ENCODE peak calls at places on chromosome 6, in four cellular contexts. One of them, this sample, is unnamed.

GRCh38 chr6:118808794-118809668 is 84.9 kb upstream of the ASF1A start:
- DNase-seq in fibroblast of lung: no peak
- DNase-seq in lower lobe of right lung: peak
- DNase-seq in foreskin fibroblast: no peak
- DNase-seq in this sample: no peak

GRCh38 chr6:147095316-147095715 is 108.9 kb upstream of the STXBP5 start:
- DNase-seq in foreskin fibroblast: peak
- DNase-seq in lower lobe of right lung: no peak
- DNase-seq in fibroblast of lung: no peak
- DNase-seq in this sample: no peak

GRCh38 chr6:32945106-32945761 is 4.4 kb upstream of the HLA-DMB start:
- DNase-seq in fibroblast of lung: peak
- DNase-seq in lower lobe of right lung: no peak
- DNase-seq in foreskin fibroblast: no peak
- DNase-seq in this sample: no peak

GRCh38 chr6:143782517-143782916 is 60.6 kb upstream of the LTV1 start:
- DNase-seq in fibroblast of lung: no peak
- DNase-seq in foreskin fibroblast: no peak
- DNase-seq in lower lobe of right lung: no peak
- DNase-seq in this sample: peak

GRCh38 chr6:101018157-101018556 is 137.0 kb upstream of the ASCC3 start:
- DNase-seq in fibroblast of lung: no peak
- DNase-seq in foreskin fibroblast: no peak
- DNase-seq in lower lobe of right lung: no peak
- DNase-seq in this sample: no peak

GRCh38 chr6:63477422-63478040 is 94.7 kb upstream of the LOC128125822 start:
- DNase-seq in fibroblast of lung: no peak
- DNase-seq in lower lobe of right lung: no peak
- DNase-seq in foreskin fibroblast: no peak
- DNase-seq in this sample: no peak

GRCh38 chr6:65110031-65110430 is 597.0 kb downstream of the EYS start:
- DNase-seq in lower lobe of right lung: no peak
- DNase-seq in fibroblast of lung: no peak
- DNase-seq in foreskin fibroblast: no peak
- DNase-seq in this sample: no peak

GRCh38 chr6:138999949-139000725 is 12.1 kb upstream of the REPS1 start:
- DNase-seq in lower lobe of right lung: no peak
- DNase-seq in fibroblast of lung: no peak
- DNase-seq in foreskin fibroblast: no peak
- DNase-seq in this sample: no peak

GRCh38 chr6:77463881-77464867 is 883 bp upstream of the HTR1B start:
- DNase-seq in lower lobe of right lung: peak
- DNase-seq in foreskin fibroblast: peak
- DNase-seq in fibroblast of lung: no peak
- DNase-seq in this sample: no peak

GRCh38 chr6:9620263-9620662 is 794.6 kb downstream of the TFAP2A start:
- DNase-seq in lower lobe of right lung: no peak
- DNase-seq in fibroblast of lung: peak
- DNase-seq in foreskin fibroblast: no peak
- DNase-seq in this sample: no peak

GRCh38 chr6:69706724-69707123 is 90.1 kb downstream of the LMBRD1 start:
- DNase-seq in lower lobe of right lung: no peak
- DNase-seq in fibroblast of lung: no peak
- DNase-seq in foreskin fibroblast: no peak
- DNase-seq in this sample: no peak

GRCh38 chr6:108497883-108498282 is 62.8 kb upstream of the FOXO3 start:
- DNase-seq in fibroblast of lung: peak
- DNase-seq in foreskin fibroblast: no peak
- DNase-seq in lower lobe of right lung: no peak
- DNase-seq in this sample: no peak

GRCh38 chr6:136822051-136822378 is 377 bp upstream of the PEX7 start:
- DNase-seq in lower lobe of right lung: peak
- DNase-seq in fibroblast of lung: peak
- DNase-seq in foreskin fibroblast: peak
- DNase-seq in this sample: no peak

GRCh38 chr6:108587258-108588059 is 26.7 kb downstream of the FOXO3 start:
- DNase-seq in lower lobe of right lung: no peak
- DNase-seq in fibroblast of lung: peak
- DNase-seq in foreskin fibroblast: peak
- DNase-seq in this sample: peak

GRCh38 chr6:170063431-170063830 is 227.4 kb downstream of the DLL1 start:
- DNase-seq in foreskin fibroblast: no peak
- DNase-seq in lower lobe of right lung: peak
- DNase-seq in fibroblast of lung: no peak
- DNase-seq in this sample: no peak

GRCh38 chr6:127515234-127515793 is 3.8 kb downstream of the MTCL3 start:
- DNase-seq in lower lobe of right lung: no peak
- DNase-seq in fibroblast of lung: no peak
- DNase-seq in foreskin fibroblast: peak
- DNase-seq in this sample: no peak

GRCh38 chr6:14117158-14118090 is at the start of gene CD83:
- DNase-seq in lower lobe of right lung: peak
- DNase-seq in fibroblast of lung: peak
- DNase-seq in foreskin fibroblast: peak
- DNase-seq in this sample: no peak